ENCODE peak calls at places on chromosomes 5 and 9, in seven cellular contexts. One of them, this sample, is unnamed.

GRCh38 chr5:82956600-82956999 is 120.6 kb downstream of the TMEM167A start:
- DNase-seq in H9: no peak
- DNase-seq in trophoblast cell: no peak
- DNase-seq in mesendoderm: no peak
- DNase-seq in IMR-90: no peak
- DNase-seq in neuronal stem cell: no peak
- DNase-seq in H1: no peak
- DNase-seq in this sample: no peak

GRCh38 chr9:109537288-109537687 is 39.2 kb upstream of the PTPN3 start:
- DNase-seq in H9: no peak
- DNase-seq in H1: no peak
- DNase-seq in IMR-90: no peak
- DNase-seq in neuronal stem cell: no peak
- DNase-seq in mesendoderm: no peak
- DNase-seq in trophoblast cell: no peak
- DNase-seq in this sample: no peak

GRCh38 chr5:157167219-157167621 is 1.2 kb upstream of the GARIN3 start:
- DNase-seq in neuronal stem cell: no peak
- DNase-seq in IMR-90: peak
- DNase-seq in trophoblast cell: no peak
- DNase-seq in H1: no peak
- DNase-seq in H9: no peak
- DNase-seq in mesendoderm: peak
- DNase-seq in this sample: peak

GRCh38 chr5:5658226-5658625 is 235.7 kb downstream of the ICE1 start:
- DNase-seq in H9: no peak
- DNase-seq in H1: no peak
- DNase-seq in mesendoderm: no peak
- DNase-seq in neuronal stem cell: no peak
- DNase-seq in trophoblast cell: peak
- DNase-seq in IMR-90: no peak
- DNase-seq in this sample: no peak

GRCh38 chr9:129446828-129447550 is 173.9 kb downstream of the C9orf50 start:
- DNase-seq in mesendoderm: no peak
- DNase-seq in neuronal stem cell: no peak
- DNase-seq in trophoblast cell: no peak
- DNase-seq in H1: no peak
- DNase-seq in H9: no peak
- DNase-seq in IMR-90: no peak
- DNase-seq in this sample: no peak

GRCh38 chr5:41869150-41869738 is 981 bp downstream of the OXCT1 start:
- DNase-seq in trophoblast cell: no peak
- DNase-seq in mesendoderm: peak
- DNase-seq in IMR-90: peak
- DNase-seq in neuronal stem cell: no peak
- DNase-seq in H9: peak
- DNase-seq in H1: no peak
- DNase-seq in this sample: no peak

GRCh38 chr9:8558176-8558575 is 758.6 kb upstream of the DMAC1 start:
- DNase-seq in trophoblast cell: no peak
- DNase-seq in IMR-90: peak
- DNase-seq in H1: no peak
- DNase-seq in mesendoderm: peak
- DNase-seq in H9: no peak
- DNase-seq in neuronal stem cell: no peak
- DNase-seq in this sample: peak

GRCh38 chr9:91253488-91253887 is 108.2 kb downstream of the AUH start:
- DNase-seq in H1: no peak
- DNase-seq in mesendoderm: peak
- DNase-seq in neuronal stem cell: no peak
- DNase-seq in H9: no peak
- DNase-seq in trophoblast cell: no peak
- DNase-seq in IMR-90: peak
- DNase-seq in this sample: peak

GRCh38 chr5:42807722-42808447 is 3.8 kb downstream of the SELENOP start:
- DNase-seq in H9: no peak
- DNase-seq in mesendoderm: peak
- DNase-seq in neuronal stem cell: no peak
- DNase-seq in H1: no peak
- DNase-seq in trophoblast cell: no peak
- DNase-seq in IMR-90: peak
- DNase-seq in this sample: no peak

GRCh38 chr9:135134253-135135028 is 47.0 kb downstream of the OLFM1 start:
- DNase-seq in H9: no peak
- DNase-seq in trophoblast cell: no peak
- DNase-seq in H1: no peak
- DNase-seq in mesendoderm: no peak
- DNase-seq in IMR-90: no peak
- DNase-seq in neuronal stem cell: no peak
- DNase-seq in this sample: no peak

GRCh38 chr5:77087484-77088291 is 603 bp upstream of the ZBED3 start:
- DNase-seq in IMR-90: peak
- DNase-seq in mesendoderm: peak
- DNase-seq in H9: peak
- DNase-seq in H1: peak
- DNase-seq in neuronal stem cell: peak
- DNase-seq in trophoblast cell: peak
- DNase-seq in this sample: no peak

GRCh38 chr9:88998506-88998905 is 7.2 kb downstream of the S1PR3 start:
- DNase-seq in trophoblast cell: no peak
- DNase-seq in H9: no peak
- DNase-seq in IMR-90: no peak
- DNase-seq in H1: peak
- DNase-seq in mesendoderm: no peak
- DNase-seq in neuronal stem cell: no peak
- DNase-seq in this sample: peak

GRCh38 chr5:150452914-150453313 is 3.4 kb upstream of the RPS14 start:
- DNase-seq in H1: no peak
- DNase-seq in IMR-90: no peak
- DNase-seq in mesendoderm: no peak
- DNase-seq in H9: no peak
- DNase-seq in trophoblast cell: no peak
- DNase-seq in neuronal stem cell: no peak
- DNase-seq in this sample: no peak

GRCh38 chr9:113219972-113220371 is 1.1 kb downstream of the FKBP15 start:
- DNase-seq in trophoblast cell: peak
- DNase-seq in neuronal stem cell: no peak
- DNase-seq in H9: no peak
- DNase-seq in mesendoderm: no peak
- DNase-seq in IMR-90: peak
- DNase-seq in H1: no peak
- DNase-seq in this sample: peak

GRCh38 chr9:74773886-74774479 is 113.7 kb downstream of the TRPM6 start:
- DNase-seq in trophoblast cell: peak
- DNase-seq in H1: peak
- DNase-seq in H9: peak
- DNase-seq in neuronal stem cell: peak
- DNase-seq in IMR-90: peak
- DNase-seq in mesendoderm: peak
- DNase-seq in this sample: peak

GRCh38 chr9:74777136-74777879 is 110.4 kb downstream of the TRPM6 start:
- DNase-seq in IMR-90: peak
- DNase-seq in H1: peak
- DNase-seq in H9: peak
- DNase-seq in mesendoderm: peak
- DNase-seq in trophoblast cell: peak
- DNase-seq in neuronal stem cell: peak
- DNase-seq in this sample: peak

GRCh38 chr9:74771672-74772071 is 116.0 kb downstream of the TRPM6 start:
- DNase-seq in H1: no peak
- DNase-seq in neuronal stem cell: no peak
- DNase-seq in IMR-90: no peak
- DNase-seq in mesendoderm: no peak
- DNase-seq in trophoblast cell: no peak
- DNase-seq in H9: no peak
- DNase-seq in this sample: no peak

GRCh38 chr9:74772126-74772525 is 115.6 kb downstream of the TRPM6 start:
- DNase-seq in H9: no peak
- DNase-seq in trophoblast cell: peak
- DNase-seq in mesendoderm: no peak
- DNase-seq in neuronal stem cell: no peak
- DNase-seq in IMR-90: no peak
- DNase-seq in H1: no peak
- DNase-seq in this sample: no peak

DNA sequence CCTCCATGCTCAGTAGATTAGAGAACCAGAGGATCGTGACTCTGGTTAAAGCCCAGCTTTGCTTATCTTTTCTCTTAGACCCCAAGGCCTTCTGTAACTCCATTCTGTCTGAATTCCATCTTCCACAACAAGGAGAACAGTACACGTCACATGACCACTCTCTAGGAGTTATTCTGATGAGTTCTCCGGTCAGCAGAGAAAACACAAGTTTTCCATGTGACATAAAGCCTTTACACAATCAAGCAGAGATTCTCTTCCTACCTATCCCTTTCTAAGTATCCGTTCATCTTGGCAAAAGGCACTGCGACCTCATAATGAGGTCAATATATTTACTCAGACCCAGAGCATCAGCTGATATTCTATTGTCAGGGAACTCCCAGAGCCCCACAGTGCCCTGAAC is 112.3 kb downstream of the TRPM6 start:
- DNase-seq in IMR-90: no peak
- DNase-seq in mesendoderm: no peak
- DNase-seq in trophoblast cell: no peak
- DNase-seq in neuronal stem cell: no peak
- DNase-seq in H1: no peak
- DNase-seq in H9: no peak
- DNase-seq in this sample: no peak
- H2BK5ac ChIP-seq in IMR-90: no peak
- H2BK5ac ChIP-seq in mesendoderm: no peak
- H2BK5ac ChIP-seq in trophoblast cell: no peak
- H2BK5ac ChIP-seq in neuronal stem cell: no peak
- H2BK5ac ChIP-seq in H1: no peak
- H2BK5ac ChIP-seq in H9: no peak
- H2BK5ac ChIP-seq in this sample: no peak

GRCh38 chr5:109516385-109516784 is 106.6 kb upstream of the PJA2 start:
- DNase-seq in H9: no peak
- DNase-seq in H1: no peak
- DNase-seq in neuronal stem cell: no peak
- DNase-seq in trophoblast cell: peak
- DNase-seq in IMR-90: peak
- DNase-seq in mesendoderm: no peak
- DNase-seq in this sample: peak
- H4K8ac ChIP-seq in H9: no peak
- H4K8ac ChIP-seq in H1: no peak
- H4K8ac ChIP-seq in neuronal stem cell: no peak
- H4K8ac ChIP-seq in trophoblast cell: no peak
- H4K8ac ChIP-seq in IMR-90: no peak
- H4K8ac ChIP-seq in mesendoderm: no peak
- H4K8ac ChIP-seq in this sample: no peak

DNA sequence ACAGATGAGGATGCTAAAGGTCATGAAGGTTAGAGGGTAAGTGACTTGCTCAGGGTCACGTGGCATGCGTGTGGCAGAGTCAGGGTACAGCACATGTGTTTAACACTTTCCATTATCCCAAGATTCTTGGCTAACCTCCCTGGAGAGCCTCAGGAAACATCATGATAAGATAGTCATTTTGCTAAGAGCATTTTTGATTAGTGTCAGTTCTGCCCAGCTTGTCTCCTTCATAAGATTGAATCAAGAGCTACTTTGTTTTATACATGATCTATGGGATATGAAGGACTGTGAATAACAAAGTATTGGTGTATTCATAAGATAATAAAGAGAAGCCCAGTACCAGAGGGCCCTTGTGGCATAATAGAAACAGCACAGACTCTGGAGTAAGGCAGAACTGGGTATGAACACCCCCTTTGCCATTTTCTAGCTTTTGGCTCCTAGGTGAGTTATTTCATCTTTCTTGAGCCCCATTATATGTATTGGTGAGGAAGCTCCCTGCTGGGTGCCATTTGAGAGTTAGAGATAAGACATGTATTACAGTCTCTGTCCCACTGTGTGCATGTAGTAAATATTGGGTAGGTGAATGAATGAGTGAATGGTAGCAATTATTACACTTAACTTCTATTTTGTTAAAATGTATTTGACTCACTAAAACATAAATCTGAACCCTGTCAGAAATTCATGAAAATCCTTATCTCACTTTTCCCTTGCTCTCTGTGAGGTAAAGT is 16.1 kb downstream of the PTPDC1 start:
- DNase-seq in trophoblast cell: no peak
- DNase-seq in H9: no peak
- DNase-seq in IMR-90: no peak
- DNase-seq in neuronal stem cell: no peak
- DNase-seq in H1: no peak
- DNase-seq in mesendoderm: peak
- DNase-seq in this sample: no peak
- H2BK5ac ChIP-seq in trophoblast cell: no peak
- H2BK5ac ChIP-seq in H9: no peak
- H2BK5ac ChIP-seq in IMR-90: no peak
- H2BK5ac ChIP-seq in neuronal stem cell: no peak
- H2BK5ac ChIP-seq in H1: no peak
- H2BK5ac ChIP-seq in mesendoderm: no peak
- H2BK5ac ChIP-seq in this sample: no peak

GRCh38 chr9:99472916-99473245 is 250.8 kb downstream of the SEC61B start:
- DNase-seq in H9: no peak
- DNase-seq in trophoblast cell: no peak
- DNase-seq in H1: no peak
- DNase-seq in neuronal stem cell: no peak
- DNase-seq in mesendoderm: no peak
- DNase-seq in IMR-90: no peak
- DNase-seq in this sample: no peak

GRCh38 chr9:99478469-99479027 is 256.5 kb downstream of the SEC61B start:
- DNase-seq in mesendoderm: no peak
- DNase-seq in H9: no peak
- DNase-seq in trophoblast cell: no peak
- DNase-seq in neuronal stem cell: no peak
- DNase-seq in H1: no peak
- DNase-seq in IMR-90: no peak
- DNase-seq in this sample: no peak

GRCh38 chr9:99472240-99472915 is 250.3 kb downstream of the SEC61B start:
- DNase-seq in H9: no peak
- DNase-seq in mesendoderm: no peak
- DNase-seq in neuronal stem cell: no peak
- DNase-seq in IMR-90: no peak
- DNase-seq in H1: no peak
- DNase-seq in trophoblast cell: no peak
- DNase-seq in this sample: no peak

GRCh38 chr9:99471033-99471432 is 249.0 kb downstream of the SEC61B start:
- DNase-seq in mesendoderm: no peak
- DNase-seq in H9: no peak
- DNase-seq in trophoblast cell: no peak
- DNase-seq in neuronal stem cell: no peak
- DNase-seq in IMR-90: no peak
- DNase-seq in H1: no peak
- DNase-seq in this sample: no peak

GRCh38 chr9:99474186-99474585 is 252.1 kb downstream of the SEC61B start:
- DNase-seq in trophoblast cell: no peak
- DNase-seq in mesendoderm: no peak
- DNase-seq in H9: no peak
- DNase-seq in neuronal stem cell: no peak
- DNase-seq in IMR-90: no peak
- DNase-seq in H1: no peak
- DNase-seq in this sample: no peak
- H4K8ac ChIP-seq in trophoblast cell: no peak
- H4K8ac ChIP-seq in mesendoderm: no peak
- H4K8ac ChIP-seq in H9: no peak
- H4K8ac ChIP-seq in neuronal stem cell: no peak
- H4K8ac ChIP-seq in IMR-90: no peak
- H4K8ac ChIP-seq in H1: no peak
- H4K8ac ChIP-seq in this sample: no peak